ENCODE peak calls at places on chromosomes 3 and 15, in eight cellular contexts. I, Q, S, E, M, G, R and B are unnamed samples.

GRCh38 chr15:79682285-79682684 is 214.5 kb downstream of the MTHFS start:
- DNase-seq in M (no peak), E (no peak), S (no peak), R (peak), G (peak), Q (peak), I (no peak), B (no peak)

GRCh38 chr15:62889734-62890505 is 152.6 kb upstream of the TPM1 start:
- DNase-seq in E (no peak), M (no peak), I (no peak), S (no peak), G (no peak), Q (no peak), R (no peak), B (peak)

GRCh38 chr3:146148468-146148931 is 12.5 kb downstream of the PLOD2 start:
- DNase-seq in M (no peak), I (no peak), S (no peak), G (no peak), E (no peak), R (no peak), Q (no peak), B (no peak)

GRCh38 chr3:30368978-30369377 is 237.4 kb upstream of the TGFBR2 start:
- DNase-seq in R (no peak), Q (no peak), S (no peak), G (no peak), I (no peak), E (no peak), M (peak), B (peak)

GRCh38 chr3:94071713-94072284 is 8.9 kb downstream of the NSUN3 start:
- DNase-seq in E (no peak), R (no peak), G (no peak), I (no peak), M (no peak), Q (no peak), S (no peak), B (no peak)

GRCh38 chr15:60964527-60964926 is 264.6 kb downstream of the RORA start:
- DNase-seq in Q (no peak), I (no peak), S (no peak), G (no peak), R (no peak), M (no peak), E (no peak), B (peak)

GRCh38 chr3:186315581-186316354 is 46.3 kb downstream of the DGKG start:
- DNase-seq in G (no peak), E (no peak), Q (peak), S (no peak), I (no peak), R (no peak), M (no peak), B (no peak)

GRCh38 chr3:194690501-194691372 is 5.1 kb downstream of the FAM43A start:
- DNase-seq in I (no peak), G (no peak), M (no peak), Q (no peak), R (no peak), E (no peak), S (no peak), B (peak)

GRCh38 chr3:27528798-27529197 is 44.6 kb upstream of the SLC4A7 start:
- DNase-seq in Q (no peak), I (no peak), E (no peak), R (no peak), M (no peak), S (no peak), G (no peak), B (no peak)

GRCh38 chr3:173411288-173412064 is 13.9 kb downstream of the NLGN1 start:
- DNase-seq in G (no peak), M (no peak), R (peak), S (peak), I (no peak), Q (no peak), E (no peak), B (peak)

GRCh38 chr3:54185740-54186139 is 63.4 kb downstream of the CACNA2D3 start:
- DNase-seq in S (no peak), M (no peak), R (no peak), Q (no peak), E (no peak), I (no peak), G (no peak), B (no peak)

GRCh38 chr3:14143826-14144225 is 19.0 kb downstream of the TMEM43 start:
- DNase-seq in G (no peak), I (no peak), R (no peak), S (no peak), Q (peak), M (peak), E (no peak), B (no peak)

GRCh38 chr3:48244462-48244861 is 3.6 kb downstream of the ZNF589 start:
- DNase-seq in I (no peak), M (no peak), E (no peak), Q (no peak), R (no peak), S (no peak), G (no peak), B (no peak)

GRCh38 chr3:181782306-181782924 is 70.7 kb downstream of the SOX2 start:
- DNase-seq in S (no peak), I (no peak), E (no peak), Q (peak), G (no peak), M (no peak), R (no peak), B (peak)

GRCh38 chr15:87312221-87312620 is 944.3 kb downstream of the NTRK3 start:
- DNase-seq in Q (no peak), M (no peak), R (no peak), I (no peak), E (no peak), G (no peak), S (no peak), B (no peak)

GRCh38 chr3:6781103-6781502 is 79.8 kb upstream of the GRM7 start:
- DNase-seq in R (no peak), E (no peak), I (no peak), M (no peak), Q (no peak), G (no peak), S (no peak), B (no peak)

GRCh38 chr15:58546066-58546591 is 114.3 kb downstream of the LIPC start:
- DNase-seq in I (no peak), S (no peak), G (no peak), M (no peak), Q (peak), E (no peak), R (no peak), B (no peak)

GRCh38 chr3:160831411-160831810 is 75.4 kb downstream of the PPM1L start:
- DNase-seq in M (no peak), S (no peak), G (no peak), R (no peak), E (no peak), I (no peak), Q (no peak), B (peak)

GRCh38 chr3:151460240-151460639 is 621 bp downstream of the IGSF10 start:
- DNase-seq in R (no peak), S (no peak), I (no peak), E (no peak), Q (no peak), M (no peak), G (no peak), B (peak)

GRCh38 chr3:188134079-188134478 is 19.9 kb upstream of the LPP start:
- DNase-seq in R (no peak), S (no peak), M (no peak), E (no peak), I (no peak), Q (no peak), G (no peak), B (no peak)

GRCh38 chr15:32852771-32853170 is 135.0 kb downstream of the GREM1 start:
- DNase-seq in Q (peak), S (no peak), I (no peak), R (no peak), E (no peak), G (no peak), M (no peak), B (no peak)

GRCh38 chr15:60004846-60005351 is 788 bp downstream of the FOXB1 start:
- DNase-seq in I (no peak), M (no peak), S (no peak), E (no peak), R (no peak), G (no peak), Q (no peak), B (peak)

GRCh38 chr15:55196011-55196410 is 730 bp downstream of the RSL24D1 start:
- DNase-seq in Q (no peak), G (no peak), E (no peak), I (no peak), R (no peak), S (no peak), M (no peak), B (peak)

GRCh38 chr3:150348500-150348899 is 59.6 kb upstream of the TSC22D2 start:
- DNase-seq in Q (peak), S (no peak), R (no peak), E (no peak), I (no peak), M (peak), G (no peak), B (no peak)

GRCh38 chr3:114929971-114930732 is 216.9 kb downstream of the ZBTB20 start:
- DNase-seq in M (no peak), E (no peak), I (no peak), S (no peak), Q (no peak), R (no peak), G (no peak), B (no peak)

GRCh38 chr15:39602143-39602542 is 21.3 kb downstream of the THBS1 start:
- DNase-seq in I (no peak), G (no peak), R (no peak), Q (no peak), S (no peak), M (no peak), E (no peak), B (no peak)

GRCh38 chr3:65830948-65831732 is 207.6 kb downstream of the MAGI1 start:
- DNase-seq in R (no peak), G (no peak), E (no peak), M (no peak), I (no peak), S (no peak), Q (no peak), B (no peak)

GRCh38 chr3:46926871-46927717 is 49.5 kb downstream of the CCDC12 start:
- DNase-seq in I (peak), R (no peak), M (no peak), E (no peak), G (no peak), Q (no peak), S (no peak), B (no peak)

GRCh38 chr3:185332026-185332735 is 30.8 kb upstream of the MAP3K13 start:
- DNase-seq in I (peak), Q (peak), G (no peak), R (no peak), E (no peak), M (peak), S (peak), B (peak)

GRCh38 chr3:38313685-38314084 is 31.6 kb downstream of the SLC22A14 start:
- DNase-seq in E (no peak), Q (no peak), M (no peak), I (no peak), S (no peak), G (no peak), R (no peak), B (no peak)

GRCh38 chr3:13522236-13522635 is 26.7 kb upstream of the FBLN2 start:
- DNase-seq in R (no peak), E (no peak), Q (no peak), G (no peak), I (no peak), S (no peak), M (no peak), B (no peak)

GRCh38 chr3:149554826-149555225 is 80.3 kb downstream of the TM4SF4 start:
- DNase-seq in R (no peak), M (peak), E (no peak), Q (peak), S (no peak), I (no peak), G (no peak), B (no peak)

GRCh38 chr3:9398715-9399708 is 1.6 kb downstream of the SETD5 start:
- DNase-seq in M (peak), I (peak), R (no peak), S (no peak), E (no peak), Q (peak), G (no peak), B (peak)

GRCh38 chr3:104279617-104280016 is 1087.1 kb upstream of the ALCAM start:
- DNase-seq in I (no peak), E (no peak), G (no peak), S (no peak), M (peak), Q (peak), R (no peak), B (no peak)

GRCh38 chr3:128991355-128991895 is 2.5 kb downstream of the CFAP92 start:
- DNase-seq in M (no peak), I (no peak), Q (no peak), S (no peak), G (no peak), R (no peak), E (no peak), B (no peak)

GRCh38 chr15:78177447-78177873 is 28.3 kb downstream of the IDH3A start:
- DNase-seq in G (peak), Q (no peak), S (no peak), M (peak), I (peak), E (no peak), R (peak), B (peak)

GRCh38 chr3:121482651-121483050 is 63.1 kb downstream of the POLQ start:
- DNase-seq in I (no peak), R (no peak), E (no peak), S (no peak), Q (peak), M (peak), G (no peak), B (no peak)

GRCh38 chr3:61847784-61848462 is 286.6 kb downstream of the PTPRG start:
- DNase-seq in G (peak), I (no peak), Q (no peak), M (no peak), R (no peak), S (no peak), E (no peak), B (no peak)